ENCODE peak calls at places on chromosomes 7 and 10, in eight cellular contexts. F, N, Y, R, K, L, U and P are unnamed samples.

GRCh38 chr10:32412499-32412853 is 33.5 kb upstream of the CCDC7 start:
- DNase-seq in F (peak), N (no peak), Y (no peak), R (no peak), K (peak), L (no peak), U (no peak), P (peak)

GRCh38 chr10:70333268-70333667 is 49.2 kb downstream of the LRRC20 start:
- DNase-seq in F (no peak), N (no peak), Y (no peak), R (no peak), K (no peak), L (no peak), U (no peak), P (no peak)

GRCh38 chr7:97128736-97129135 is 11.2 kb downstream of the SDHAF3 start:
- DNase-seq in F (no peak), N (no peak), Y (no peak), R (no peak), K (no peak), L (no peak), U (no peak), P (no peak)

GRCh38 chr10:69389827-69390490 is 26.8 kb downstream of the TACR2 start:
- DNase-seq in F (peak), N (peak), Y (no peak), R (peak), K (peak), L (no peak), U (no peak), P (peak)

GRCh38 chr7:111517441-111518037 is 44.8 kb downstream of the IMMP2L start:
- DNase-seq in F (no peak), N (no peak), Y (no peak), R (peak), K (no peak), L (no peak), U (no peak), P (no peak)

GRCh38 chr10:123427386-123427785 is 238.8 kb upstream of the GPR26 start:
- DNase-seq in F (no peak), N (no peak), Y (no peak), R (no peak), K (no peak), L (no peak), U (no peak), P (no peak)

GRCh38 chr7:42409296-42409695 is 172.3 kb upstream of the GLI3 start:
- DNase-seq in F (no peak), N (no peak), Y (no peak), R (no peak), K (no peak), L (no peak), U (no peak), P (no peak)

GRCh38 chr7:121113288-121113687 is 124.8 kb downstream of the CPED1 start:
- DNase-seq in F (no peak), N (peak), Y (no peak), R (no peak), K (peak), L (no peak), U (no peak), P (peak)

GRCh38 chr7:147472556-147472955 is 1118.0 kb upstream of the C7orf33 start:
- DNase-seq in F (no peak), N (no peak), Y (no peak), R (peak), K (no peak), L (no peak), U (no peak), P (no peak)

GRCh38 chr7:81618400-81619014 is 151.3 kb downstream of the HGF start:
- DNase-seq in F (peak), N (peak), Y (no peak), R (peak), K (peak), L (no peak), U (no peak), P (peak)

GRCh38 chr10:104339469-104340098 is 1.3 kb upstream of the ITPRIP start:
- DNase-seq in F (peak), N (peak), Y (no peak), R (peak), K (peak), L (no peak), U (no peak), P (peak)

GRCh38 chr10:122998934-122999333 is 9.7 kb downstream of the IKZF5 start:
- DNase-seq in F (no peak), N (no peak), Y (no peak), R (no peak), K (no peak), L (no peak), U (no peak), P (no peak)

GRCh38 chr7:29146888-29147609 is 712 bp upstream of the CPVL start:
- DNase-seq in F (peak), N (no peak), Y (no peak), R (no peak), K (no peak), L (no peak), U (no peak), P (no peak)

GRCh38 chr10:73865459-73866442 is 8.6 kb downstream of the CAMK2G start:
- DNase-seq in F (no peak), N (no peak), Y (peak), R (no peak), K (no peak), L (no peak), U (no peak), P (no peak)

GRCh38 chr7:132381742-132382472 is 194.4 kb downstream of the PLXNA4 start:
- DNase-seq in F (no peak), N (peak), Y (no peak), R (peak), K (no peak), L (no peak), U (no peak), P (peak)

GRCh38 chr7:31814187-31814586 is 127.2 kb downstream of the PPP1R17 start:
- DNase-seq in F (peak), N (no peak), Y (no peak), R (peak), K (no peak), L (no peak), U (no peak), P (peak)

GRCh38 chr7:80781561-80781979 is 137.3 kb downstream of the SEMA3C start:
- DNase-seq in F (peak), N (peak), Y (no peak), R (no peak), K (peak), L (no peak), U (no peak), P (peak)

GRCh38 chr7:23247602-23248335 is 1.2 kb downstream of the GPNMB start:
- DNase-seq in F (peak), N (no peak), Y (no peak), R (no peak), K (no peak), L (no peak), U (peak), P (no peak)

GRCh38 chr7:81161459-81162075 is 242.7 kb upstream of the SEMA3C start:
- DNase-seq in F (peak), N (peak), Y (no peak), R (peak), K (peak), L (no peak), U (no peak), P (peak)

GRCh38 chr10:58239561-58240169 is 28.0 kb downstream of the IPMK start:
- DNase-seq in F (no peak), N (peak), Y (no peak), R (no peak), K (no peak), L (no peak), U (no peak), P (peak)

GRCh38 chr7:44193011-44193802 is 4.0 kb upstream of the GCK start:
- DNase-seq in F (no peak), N (no peak), Y (no peak), R (no peak), K (no peak), L (no peak), U (no peak), P (no peak)

GRCh38 chr10:67657775-67658174 is 38.2 kb downstream of the CTNNA3 start:
- DNase-seq in F (no peak), N (no peak), Y (no peak), R (no peak), K (no peak), L (no peak), U (no peak), P (no peak)

GRCh38 chr10:4937346-4937745 is 25.9 kb upstream of the AKR1C1 start:
- DNase-seq in F (no peak), N (no peak), Y (no peak), R (no peak), K (no peak), L (no peak), U (no peak), P (no peak)

GRCh38 chr10:110893559-110894179 is 21.9 kb downstream of the PDCD4 start:
- DNase-seq in F (peak), N (peak), Y (no peak), R (peak), K (peak), L (no peak), U (no peak), P (peak)

GRCh38 chr7:39357648-39358047 is 208.6 kb upstream of the YAE1 start:
- DNase-seq in F (no peak), N (no peak), Y (no peak), R (peak), K (no peak), L (no peak), U (no peak), P (no peak)

GRCh38 chr7:131726680-131727079 is 170.3 kb upstream of the PODXL start:
- DNase-seq in F (no peak), N (no peak), Y (no peak), R (no peak), K (no peak), L (no peak), U (no peak), P (no peak)

GRCh38 chr10:73879296-73880173 is 5.2 kb upstream of the CAMK2G start:
- DNase-seq in F (peak), N (peak), Y (peak), R (peak), K (peak), L (peak), U (peak), P (peak)

GRCh38 chr10:86346169-86346793 is 20.3 kb downstream of the GRID1 start:
- DNase-seq in F (no peak), N (no peak), Y (no peak), R (no peak), K (no peak), L (no peak), U (peak), P (no peak)

GRCh38 chr7:24697416-24697815 is 59.8 kb downstream of the GSDME start:
- DNase-seq in F (peak), N (no peak), Y (no peak), R (no peak), K (no peak), L (no peak), U (no peak), P (no peak)

GRCh38 chr7:43694399-43694748 is 34.9 kb downstream of the COA1 start:
- DNase-seq in F (peak), N (peak), Y (no peak), R (no peak), K (peak), L (no peak), U (no peak), P (peak)

GRCh38 chr7:152893801-152894294 is 134.3 kb downstream of the ACTR3B start:
- DNase-seq in F (no peak), N (no peak), Y (no peak), R (no peak), K (no peak), L (no peak), U (no peak), P (no peak)

GRCh38 chr10:91579351-91579985 is 53.4 kb downstream of the PPP1R3C start:
- DNase-seq in F (peak), N (no peak), Y (no peak), R (no peak), K (peak), L (no peak), U (no peak), P (no peak)